ENCODE peak calls at places on chromosome 15, in four cellular contexts. One of them, this sample, is unnamed.

GRCh38 chr15:59524331-59524731 is 86.3 kb downstream of the FAM81A start:
- DNase-seq in activated CD4-positive, alpha-beta T cell treated with anti-CD3 and anti-CD28 coated beads, Interleukin-2, amount 10 ng/mL, durations not matched to agents 24 days and 14 days: peak
- DNase-seq in GM12865: no peak
- DNase-seq in posterior cingulate gyrus: no peak
- DNase-seq in this sample: no peak

GRCh38 chr15:44729394-44729913 is 6.9 kb upstream of the TRIM69 start:
- DNase-seq in activated CD4-positive, alpha-beta T cell treated with anti-CD3 and anti-CD28 coated beads, Interleukin-2, amount 10 ng/mL, durations not matched to agents 24 days and 14 days: no peak
- DNase-seq in posterior cingulate gyrus: peak
- DNase-seq in GM12865: peak
- DNase-seq in this sample: peak

GRCh38 chr15:88215249-88215648 is 41.3 kb downstream of the NTRK3 start:
- DNase-seq in GM12865: no peak
- DNase-seq in posterior cingulate gyrus: peak
- DNase-seq in activated CD4-positive, alpha-beta T cell treated with anti-CD3 and anti-CD28 coated beads, Interleukin-2, amount 10 ng/mL, durations not matched to agents 24 days and 14 days: no peak
- DNase-seq in this sample: no peak

GRCh38 chr15:28117591-28117990 is 18.5 kb upstream of the OCA2 start:
- DNase-seq in GM12865: no peak
- DNase-seq in activated CD4-positive, alpha-beta T cell treated with anti-CD3 and anti-CD28 coated beads, Interleukin-2, amount 10 ng/mL, durations not matched to agents 24 days and 14 days: no peak
- DNase-seq in posterior cingulate gyrus: no peak
- DNase-seq in this sample: no peak

GRCh38 chr15:89778861-89779260 is 2.7 kb downstream of the MESP2 start:
- DNase-seq in activated CD4-positive, alpha-beta T cell treated with anti-CD3 and anti-CD28 coated beads, Interleukin-2, amount 10 ng/mL, durations not matched to agents 24 days and 14 days: no peak
- DNase-seq in posterior cingulate gyrus: no peak
- DNase-seq in GM12865: no peak
- DNase-seq in this sample: no peak

GRCh38 chr15:64356443-64357040 is 569 bp upstream of the CSNK1G1 start:
- DNase-seq in posterior cingulate gyrus: no peak
- DNase-seq in activated CD4-positive, alpha-beta T cell treated with anti-CD3 and anti-CD28 coated beads, Interleukin-2, amount 10 ng/mL, durations not matched to agents 24 days and 14 days: no peak
- DNase-seq in GM12865: no peak
- DNase-seq in this sample: peak

GRCh38 chr15:37865687-37866086 is 68.8 kb upstream of the TMCO5A start:
- DNase-seq in posterior cingulate gyrus: no peak
- DNase-seq in GM12865: no peak
- DNase-seq in activated CD4-positive, alpha-beta T cell treated with anti-CD3 and anti-CD28 coated beads, Interleukin-2, amount 10 ng/mL, durations not matched to agents 24 days and 14 days: no peak
- DNase-seq in this sample: no peak

GRCh38 chr15:77901921-77902750 is 175.4 kb downstream of the TBC1D2B start:
- DNase-seq in GM12865: peak
- DNase-seq in posterior cingulate gyrus: no peak
- DNase-seq in activated CD4-positive, alpha-beta T cell treated with anti-CD3 and anti-CD28 coated beads, Interleukin-2, amount 10 ng/mL, durations not matched to agents 24 days and 14 days: no peak
- DNase-seq in this sample: peak

GRCh38 chr15:78212008-78212407 is 22.4 kb downstream of the ACSBG1 start:
- DNase-seq in activated CD4-positive, alpha-beta T cell treated with anti-CD3 and anti-CD28 coated beads, Interleukin-2, amount 10 ng/mL, durations not matched to agents 24 days and 14 days: no peak
- DNase-seq in GM12865: no peak
- DNase-seq in posterior cingulate gyrus: no peak
- DNase-seq in this sample: no peak

GRCh38 chr15:34252545-34252944 is 27.7 kb downstream of the EMC4 start:
- DNase-seq in activated CD4-positive, alpha-beta T cell treated with anti-CD3 and anti-CD28 coated beads, Interleukin-2, amount 10 ng/mL, durations not matched to agents 24 days and 14 days: no peak
- DNase-seq in posterior cingulate gyrus: no peak
- DNase-seq in GM12865: no peak
- DNase-seq in this sample: peak

GRCh38 chr15:85151861-85152260 is 170.2 kb downstream of the PDE8A start:
- DNase-seq in GM12865: no peak
- DNase-seq in posterior cingulate gyrus: no peak
- DNase-seq in activated CD4-positive, alpha-beta T cell treated with anti-CD3 and anti-CD28 coated beads, Interleukin-2, amount 10 ng/mL, durations not matched to agents 24 days and 14 days: no peak
- DNase-seq in this sample: no peak

GRCh38 chr15:76961277-76962010 is 29.9 kb downstream of the RCN2 start:
- DNase-seq in GM12865: no peak
- DNase-seq in activated CD4-positive, alpha-beta T cell treated with anti-CD3 and anti-CD28 coated beads, Interleukin-2, amount 10 ng/mL, durations not matched to agents 24 days and 14 days: no peak
- DNase-seq in posterior cingulate gyrus: no peak
- DNase-seq in this sample: no peak

GRCh38 chr15:75531041-75531450 is 48.1 kb downstream of the PTPN9 start:
- DNase-seq in posterior cingulate gyrus: peak
- DNase-seq in activated CD4-positive, alpha-beta T cell treated with anti-CD3 and anti-CD28 coated beads, Interleukin-2, amount 10 ng/mL, durations not matched to agents 24 days and 14 days: no peak
- DNase-seq in GM12865: no peak
- DNase-seq in this sample: no peak

GRCh38 chr15:33720952-33721351 is 247.3 kb upstream of the CHRM5 start:
- DNase-seq in activated CD4-positive, alpha-beta T cell treated with anti-CD3 and anti-CD28 coated beads, Interleukin-2, amount 10 ng/mL, durations not matched to agents 24 days and 14 days: no peak
- DNase-seq in GM12865: no peak
- DNase-seq in posterior cingulate gyrus: no peak
- DNase-seq in this sample: no peak

GRCh38 chr15:42011074-42011473 is 9.8 kb downstream of the PLA2G4E start:
- DNase-seq in GM12865: peak
- DNase-seq in activated CD4-positive, alpha-beta T cell treated with anti-CD3 and anti-CD28 coated beads, Interleukin-2, amount 10 ng/mL, durations not matched to agents 24 days and 14 days: no peak
- DNase-seq in posterior cingulate gyrus: no peak
- DNase-seq in this sample: no peak

GRCh38 chr15:64305261-64305660 is 50.7 kb downstream of the CSNK1G1 start:
- DNase-seq in activated CD4-positive, alpha-beta T cell treated with anti-CD3 and anti-CD28 coated beads, Interleukin-2, amount 10 ng/mL, durations not matched to agents 24 days and 14 days: no peak
- DNase-seq in GM12865: no peak
- DNase-seq in posterior cingulate gyrus: no peak
- DNase-seq in this sample: no peak

GRCh38 chr15:77548608-77549551 is 83.8 kb downstream of the LINGO1 start:
- DNase-seq in activated CD4-positive, alpha-beta T cell treated with anti-CD3 and anti-CD28 coated beads, Interleukin-2, amount 10 ng/mL, durations not matched to agents 24 days and 14 days: no peak
- DNase-seq in posterior cingulate gyrus: no peak
- DNase-seq in GM12865: no peak
- DNase-seq in this sample: no peak

GRCh38 chr15:91023720-91024119 is 1.3 kb upstream of the VPS33B start:
- DNase-seq in GM12865: no peak
- DNase-seq in posterior cingulate gyrus: no peak
- DNase-seq in activated CD4-positive, alpha-beta T cell treated with anti-CD3 and anti-CD28 coated beads, Interleukin-2, amount 10 ng/mL, durations not matched to agents 24 days and 14 days: no peak
- DNase-seq in this sample: no peak

GRCh38 chr15:78207641-78208340 is 26.6 kb downstream of the ACSBG1 start:
- DNase-seq in GM12865: no peak
- DNase-seq in posterior cingulate gyrus: no peak
- DNase-seq in activated CD4-positive, alpha-beta T cell treated with anti-CD3 and anti-CD28 coated beads, Interleukin-2, amount 10 ng/mL, durations not matched to agents 24 days and 14 days: no peak
- DNase-seq in this sample: no peak

GRCh38 chr15:49423906-49424520 is 971 bp downstream of the FGF7 start:
- DNase-seq in posterior cingulate gyrus: no peak
- DNase-seq in GM12865: no peak
- DNase-seq in activated CD4-positive, alpha-beta T cell treated with anti-CD3 and anti-CD28 coated beads, Interleukin-2, amount 10 ng/mL, durations not matched to agents 24 days and 14 days: no peak
- DNase-seq in this sample: no peak

GRCh38 chr15:36858423-36858822 is 241.9 kb downstream of the MEIS2 start:
- DNase-seq in activated CD4-positive, alpha-beta T cell treated with anti-CD3 and anti-CD28 coated beads, Interleukin-2, amount 10 ng/mL, durations not matched to agents 24 days and 14 days: no peak
- DNase-seq in posterior cingulate gyrus: no peak
- DNase-seq in GM12865: no peak
- DNase-seq in this sample: no peak

GRCh38 chr15:56496635-56497034 is 31.7 kb upstream of the MNS1 start:
- DNase-seq in posterior cingulate gyrus: no peak
- DNase-seq in GM12865: peak
- DNase-seq in activated CD4-positive, alpha-beta T cell treated with anti-CD3 and anti-CD28 coated beads, Interleukin-2, amount 10 ng/mL, durations not matched to agents 24 days and 14 days: peak
- DNase-seq in this sample: peak

GRCh38 chr15:91605576-91605975 is 247.9 kb upstream of the SLCO3A1 start:
- DNase-seq in activated CD4-positive, alpha-beta T cell treated with anti-CD3 and anti-CD28 coated beads, Interleukin-2, amount 10 ng/mL, durations not matched to agents 24 days and 14 days: no peak
- DNase-seq in GM12865: no peak
- DNase-seq in posterior cingulate gyrus: no peak
- DNase-seq in this sample: no peak

GRCh38 chr15:74045184-74045583 is 37.2 kb downstream of the GOLGA6A start:
- DNase-seq in posterior cingulate gyrus: no peak
- DNase-seq in activated CD4-positive, alpha-beta T cell treated with anti-CD3 and anti-CD28 coated beads, Interleukin-2, amount 10 ng/mL, durations not matched to agents 24 days and 14 days: no peak
- DNase-seq in GM12865: no peak
- DNase-seq in this sample: no peak

GRCh38 chr15:64000183-64000710 is 46.0 kb downstream of the DAPK2 start:
- DNase-seq in posterior cingulate gyrus: no peak
- DNase-seq in GM12865: no peak
- DNase-seq in activated CD4-positive, alpha-beta T cell treated with anti-CD3 and anti-CD28 coated beads, Interleukin-2, amount 10 ng/mL, durations not matched to agents 24 days and 14 days: no peak
- DNase-seq in this sample: no peak

GRCh38 chr15:60299452-60300047 is 98.2 kb downstream of the ANXA2 start:
- DNase-seq in activated CD4-positive, alpha-beta T cell treated with anti-CD3 and anti-CD28 coated beads, Interleukin-2, amount 10 ng/mL, durations not matched to agents 24 days and 14 days: no peak
- DNase-seq in GM12865: no peak
- DNase-seq in posterior cingulate gyrus: peak
- DNase-seq in this sample: no peak